ENCODE peak calls at places on chromosomes 2 and 18, in six cellular contexts. One of them, this sample, is unnamed.

GRCh38 chr18:25134858-25135257 is 217.1 kb downstream of the ZNF521 start:
- DNase-seq in CD8-positive, alpha-beta T cell: no peak
- DNase-seq in prostate gland: no peak
- DNase-seq in transverse colon: no peak
- DNase-seq in heart right ventricle: no peak
- DNase-seq in esophagus squamous epithelium: no peak
- DNase-seq in this sample: no peak

GRCh38 chr2:227872676-227873075 is 1.2 kb downstream of the DAW1 start:
- DNase-seq in esophagus squamous epithelium: no peak
- DNase-seq in CD8-positive, alpha-beta T cell: no peak
- DNase-seq in heart right ventricle: no peak
- DNase-seq in transverse colon: no peak
- DNase-seq in prostate gland: no peak
- DNase-seq in this sample: no peak

GRCh38 chr18:54222922-54223567 is 1.4 kb downstream of the MBD2 start:
- DNase-seq in transverse colon: no peak
- DNase-seq in prostate gland: peak; percentile 23
- DNase-seq in esophagus squamous epithelium: no peak
- DNase-seq in heart right ventricle: no peak
- DNase-seq in CD8-positive, alpha-beta T cell: peak; percentile 58
- DNase-seq in this sample: no peak

GRCh38 chr2:187011206-187011605 is 162.2 kb upstream of the ZSWIM2 start:
- DNase-seq in heart right ventricle: no peak
- DNase-seq in prostate gland: no peak
- DNase-seq in esophagus squamous epithelium: no peak
- DNase-seq in transverse colon: no peak
- DNase-seq in CD8-positive, alpha-beta T cell: no peak
- DNase-seq in this sample: no peak

GRCh38 chr2:84838434-84839145 is 42.3 kb downstream of the TRABD2A start:
- DNase-seq in prostate gland: no peak
- DNase-seq in heart right ventricle: no peak
- DNase-seq in transverse colon: no peak
- DNase-seq in esophagus squamous epithelium: no peak
- DNase-seq in CD8-positive, alpha-beta T cell: no peak
- DNase-seq in this sample: no peak

GRCh38 chr2:194062401-194062800 is 1594.6 kb upstream of the SLC39A10 start:
- DNase-seq in esophagus squamous epithelium: no peak
- DNase-seq in CD8-positive, alpha-beta T cell: no peak
- DNase-seq in transverse colon: no peak
- DNase-seq in heart right ventricle: no peak
- DNase-seq in prostate gland: no peak
- DNase-seq in this sample: no peak

GRCh38 chr2:46885376-46885775 is 30.2 kb downstream of the MCFD2 start:
- DNase-seq in transverse colon: no peak
- DNase-seq in prostate gland: no peak
- DNase-seq in heart right ventricle: no peak
- DNase-seq in esophagus squamous epithelium: no peak
- DNase-seq in CD8-positive, alpha-beta T cell: no peak
- DNase-seq in this sample: no peak

GRCh38 chr2:181585732-181586131 is 71.2 kb downstream of the CERKL start:
- DNase-seq in transverse colon: no peak
- DNase-seq in esophagus squamous epithelium: no peak
- DNase-seq in CD8-positive, alpha-beta T cell: no peak
- DNase-seq in heart right ventricle: no peak
- DNase-seq in prostate gland: no peak
- DNase-seq in this sample: no peak

GRCh38 chr2:226490172-226490571 is 309.4 kb downstream of the IRS1 start:
- DNase-seq in esophagus squamous epithelium: no peak
- DNase-seq in CD8-positive, alpha-beta T cell: no peak
- DNase-seq in prostate gland: no peak
- DNase-seq in heart right ventricle: no peak
- DNase-seq in transverse colon: no peak
- DNase-seq in this sample: no peak

GRCh38 chr2:99404039-99404799 is 67.0 kb downstream of the EIF5B start:
- DNase-seq in CD8-positive, alpha-beta T cell: no peak
- DNase-seq in esophagus squamous epithelium: no peak
- DNase-seq in transverse colon: no peak
- DNase-seq in heart right ventricle: no peak
- DNase-seq in prostate gland: peak; percentile 77
- DNase-seq in this sample: no peak

GRCh38 chr2:143730155-143730949 is 601.1 kb downstream of the ARHGAP15 start:
- DNase-seq in transverse colon: no peak
- DNase-seq in CD8-positive, alpha-beta T cell: no peak
- DNase-seq in esophagus squamous epithelium: no peak
- DNase-seq in heart right ventricle: no peak
- DNase-seq in prostate gland: no peak
- DNase-seq in this sample: no peak

GRCh38 chr2:100058014-100058310 is 84.4 kb downstream of the AFF3 start:
- DNase-seq in prostate gland: no peak
- DNase-seq in esophagus squamous epithelium: no peak
- DNase-seq in heart right ventricle: no peak
- DNase-seq in transverse colon: no peak
- DNase-seq in CD8-positive, alpha-beta T cell: no peak
- DNase-seq in this sample: peak; percentile 4

GRCh38 chr2:239818086-239818485 is 207.1 kb downstream of the NDUFA10 start:
- DNase-seq in transverse colon: no peak
- DNase-seq in CD8-positive, alpha-beta T cell: peak; percentile 29
- DNase-seq in esophagus squamous epithelium: no peak
- DNase-seq in prostate gland: no peak
- DNase-seq in heart right ventricle: no peak
- DNase-seq in this sample: no peak

GRCh38 chr2:66431840-66432511 is 2.9 kb upstream of the MEIS1 start:
- DNase-seq in CD8-positive, alpha-beta T cell: no peak
- DNase-seq in esophagus squamous epithelium: no peak
- DNase-seq in heart right ventricle: no peak
- DNase-seq in prostate gland: no peak
- DNase-seq in transverse colon: no peak
- DNase-seq in this sample: no peak

GRCh38 chr18:79609021-79609461 is 70.6 kb upstream of the CTDP1 start:
- DNase-seq in heart right ventricle: no peak
- DNase-seq in esophagus squamous epithelium: no peak
- DNase-seq in prostate gland: no peak
- DNase-seq in CD8-positive, alpha-beta T cell: no peak
- DNase-seq in transverse colon: no peak
- DNase-seq in this sample: no peak

GRCh38 chr18:13835202-13835601 is 11.3 kb downstream of the MC5R start:
- DNase-seq in CD8-positive, alpha-beta T cell: no peak
- DNase-seq in transverse colon: no peak
- DNase-seq in heart right ventricle: no peak
- DNase-seq in esophagus squamous epithelium: no peak
- DNase-seq in prostate gland: no peak
- DNase-seq in this sample: no peak

GRCh38 chr2:95551055-95551568 is 40.7 kb upstream of the TRIM43 start:
- DNase-seq in transverse colon: no peak
- DNase-seq in CD8-positive, alpha-beta T cell: no peak
- DNase-seq in heart right ventricle: no peak
- DNase-seq in prostate gland: no peak
- DNase-seq in esophagus squamous epithelium: no peak
- DNase-seq in this sample: no peak

GRCh38 chr2:48530033-48530804 is at the start of gene STON1:
- DNase-seq in CD8-positive, alpha-beta T cell: peak; percentile 52
- DNase-seq in transverse colon: peak; percentile 39
- DNase-seq in prostate gland: peak; percentile 71
- DNase-seq in heart right ventricle: peak; percentile 64
- DNase-seq in esophagus squamous epithelium: no peak
- DNase-seq in this sample: no peak

GRCh38 chr2:124402274-124402673 is 377.2 kb downstream of the CNTNAP5 start:
- DNase-seq in transverse colon: no peak
- DNase-seq in heart right ventricle: no peak
- DNase-seq in esophagus squamous epithelium: no peak
- DNase-seq in prostate gland: no peak
- DNase-seq in CD8-positive, alpha-beta T cell: no peak
- DNase-seq in this sample: no peak

GRCh38 chr2:114219501-114219900 is 222.9 kb upstream of the DPP10 start:
- DNase-seq in CD8-positive, alpha-beta T cell: no peak
- DNase-seq in heart right ventricle: no peak
- DNase-seq in esophagus squamous epithelium: no peak
- DNase-seq in prostate gland: no peak
- DNase-seq in transverse colon: no peak
- DNase-seq in this sample: no peak

GRCh38 chr2:121187922-121188411 is 97.0 kb downstream of the TFCP2L1 start:
- DNase-seq in CD8-positive, alpha-beta T cell: no peak
- DNase-seq in heart right ventricle: no peak
- DNase-seq in transverse colon: no peak
- DNase-seq in esophagus squamous epithelium: no peak
- DNase-seq in prostate gland: no peak
- DNase-seq in this sample: no peak

GRCh38 chr2:10982931-10983701 is 71.4 kb downstream of the KCNF1 start:
- DNase-seq in heart right ventricle: peak; percentile 79
- DNase-seq in esophagus squamous epithelium: no peak
- DNase-seq in transverse colon: peak; percentile 25
- DNase-seq in prostate gland: no peak
- DNase-seq in CD8-positive, alpha-beta T cell: no peak
- DNase-seq in this sample: no peak

GRCh38 chr2:210199186-210199765 is 26.0 kb downstream of the ACADL start:
- DNase-seq in transverse colon: no peak
- DNase-seq in CD8-positive, alpha-beta T cell: no peak
- DNase-seq in heart right ventricle: no peak
- DNase-seq in prostate gland: no peak
- DNase-seq in esophagus squamous epithelium: no peak
- DNase-seq in this sample: no peak

GRCh38 chr2:30266705-30267104 is 35.4 kb downstream of the LBH start:
- DNase-seq in transverse colon: no peak
- DNase-seq in CD8-positive, alpha-beta T cell: no peak
- DNase-seq in heart right ventricle: no peak
- DNase-seq in prostate gland: no peak
- DNase-seq in esophagus squamous epithelium: no peak
- DNase-seq in this sample: no peak

GRCh38 chr2:30267576-30267975 is 36.2 kb downstream of the LBH start:
- DNase-seq in esophagus squamous epithelium: no peak
- DNase-seq in CD8-positive, alpha-beta T cell: no peak
- DNase-seq in transverse colon: no peak
- DNase-seq in prostate gland: no peak
- DNase-seq in heart right ventricle: no peak
- DNase-seq in this sample: no peak

GRCh38 chr2:30266051-30266621 is 34.8 kb downstream of the LBH start:
- DNase-seq in heart right ventricle: no peak
- DNase-seq in esophagus squamous epithelium: no peak
- DNase-seq in CD8-positive, alpha-beta T cell: peak; percentile 85
- DNase-seq in transverse colon: peak; percentile 34
- DNase-seq in prostate gland: no peak
- DNase-seq in this sample: no peak

GRCh38 chr2:30268296-30268871 is 37.0 kb downstream of the LBH start:
- DNase-seq in heart right ventricle: no peak
- DNase-seq in transverse colon: no peak
- DNase-seq in prostate gland: peak; percentile 27
- DNase-seq in esophagus squamous epithelium: no peak
- DNase-seq in CD8-positive, alpha-beta T cell: no peak
- DNase-seq in this sample: no peak

DNA sequence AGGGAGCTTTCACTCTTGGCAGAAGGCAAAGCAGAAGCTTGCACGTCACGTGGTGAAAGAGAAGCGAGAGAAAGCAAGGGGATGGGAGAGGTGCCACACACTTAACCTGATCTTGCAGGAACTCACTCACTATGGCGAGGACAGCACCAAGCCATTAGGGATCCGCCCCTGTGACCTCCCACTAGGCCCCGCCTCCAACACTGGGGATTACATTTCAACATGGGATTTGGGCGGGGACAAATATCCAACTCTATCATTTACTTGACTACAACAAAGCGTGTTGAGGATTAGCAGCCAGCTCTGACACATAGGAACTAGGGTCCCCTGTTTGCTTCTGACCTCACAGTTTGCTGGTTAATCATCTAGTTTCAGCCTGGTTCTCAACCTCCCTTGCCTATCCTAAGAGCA is 35.8 kb downstream of the LBH start:
- DNase-seq in esophagus squamous epithelium: no peak
- DNase-seq in prostate gland: no peak
- DNase-seq in transverse colon: peak; percentile 19
- DNase-seq in heart right ventricle: no peak
- DNase-seq in CD8-positive, alpha-beta T cell: no peak
- DNase-seq in this sample: no peak
- H3K4me3 ChIP-seq in esophagus squamous epithelium: no peak overlapping the region
- H3K4me3 ChIP-seq in prostate gland: no peak overlapping the region
- H3K4me3 ChIP-seq in transverse colon: no peak overlapping the region
- H3K4me3 ChIP-seq in heart right ventricle: no peak overlapping the region
- H3K4me3 ChIP-seq in CD8-positive, alpha-beta T cell: peak overlapping the region; percentile 27
- H3K4me3 ChIP-seq in this sample: no peak overlapping the region

DNA sequence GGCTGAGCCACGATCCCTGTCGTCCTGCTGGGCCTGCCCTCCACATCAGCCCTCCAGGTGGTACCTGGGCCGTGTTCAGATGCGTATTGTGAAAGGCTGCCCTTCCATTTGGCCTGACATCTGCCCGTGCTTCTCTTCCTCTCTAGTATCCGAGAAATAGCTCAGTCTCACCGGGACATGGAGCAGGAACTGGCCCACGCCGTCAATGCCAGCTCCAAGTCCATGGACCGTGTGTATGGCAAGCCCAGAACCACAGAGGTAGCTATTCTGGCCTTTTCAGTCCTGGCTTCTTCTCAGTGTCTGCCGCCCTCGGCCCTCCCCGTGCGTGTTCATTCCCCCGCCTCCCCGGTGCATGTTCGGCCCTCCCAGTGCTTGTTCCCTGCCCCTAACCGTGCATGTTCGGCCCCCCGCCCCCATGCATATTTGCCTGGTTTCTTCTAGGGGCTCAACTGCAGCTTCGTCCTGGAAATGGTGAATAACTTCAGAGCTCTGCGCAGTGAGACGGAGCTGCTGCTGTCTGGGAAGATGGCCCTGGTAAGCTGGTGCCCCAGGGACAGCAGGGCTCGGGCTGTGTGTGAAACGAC is 104.3 kb downstream of the USP40 start:
- DNase-seq in CD8-positive, alpha-beta T cell: no peak
- DNase-seq in transverse colon: no peak
- DNase-seq in esophagus squamous epithelium: no peak
- DNase-seq in heart right ventricle: no peak
- DNase-seq in prostate gland: no peak
- DNase-seq in this sample: no peak
- H3K36me3 ChIP-seq in CD8-positive, alpha-beta T cell: peaks cover 72% of the 10 kb centered on the region
- H3K36me3 ChIP-seq in transverse colon: no peaks in the 10 kb centered on the region
- H3K36me3 ChIP-seq in esophagus squamous epithelium: peaks cover 88% of the 10 kb centered on the region
- H3K36me3 ChIP-seq in heart right ventricle: peaks cover 98% of the 10 kb centered on the region
- H3K36me3 ChIP-seq in prostate gland: peaks cover 4% of the 10 kb centered on the region
- H3K36me3 ChIP-seq in this sample: no peaks in the 10 kb centered on the region

GRCh38 chr2:157751462-157752058 is 122.9 kb upstream of the ACVR1C start:
- DNase-seq in transverse colon: no peak
- DNase-seq in CD8-positive, alpha-beta T cell: no peak
- DNase-seq in prostate gland: no peak
- DNase-seq in esophagus squamous epithelium: no peak
- DNase-seq in heart right ventricle: no peak
- DNase-seq in this sample: peak; percentile 31
- TF ChIP-seq CTCF in transverse colon: no peak
- TF ChIP-seq CTCF in CD8-positive, alpha-beta T cell: no peak
- TF ChIP-seq CTCF in prostate gland: no peak
- TF ChIP-seq CTCF in esophagus squamous epithelium: no peak
- TF ChIP-seq CTCF in heart right ventricle: no peak
- TF ChIP-seq CTCF in this sample: peak; percentile 19

DNA sequence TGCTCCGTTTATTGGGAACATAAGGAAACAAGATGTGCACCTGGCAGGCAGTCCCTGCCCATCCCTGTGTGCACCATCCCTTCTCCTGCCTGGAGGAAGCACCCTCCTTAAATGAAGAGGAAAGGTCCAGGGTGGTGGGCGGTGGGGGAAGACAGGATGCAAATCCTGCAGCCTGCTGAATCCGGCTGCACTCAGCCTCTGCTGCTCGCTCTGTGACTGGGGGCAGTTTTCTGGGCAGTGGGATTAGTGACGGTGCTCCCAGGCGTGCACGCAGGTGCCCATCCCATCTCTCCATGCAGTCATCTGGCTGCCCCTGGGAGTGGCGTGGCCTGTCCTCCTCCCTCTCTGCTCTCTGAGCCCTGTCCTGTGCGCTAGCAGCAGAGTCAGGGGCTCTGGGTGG is 371.3 kb upstream of the MYT1L start:
- DNase-seq in prostate gland: no peak
- DNase-seq in heart right ventricle: no peak
- DNase-seq in esophagus squamous epithelium: no peak
- DNase-seq in transverse colon: no peak
- DNase-seq in CD8-positive, alpha-beta T cell: no peak
- DNase-seq in this sample: no peak
- H3K4me3 ChIP-seq in prostate gland: no peak overlapping the region
- H3K4me3 ChIP-seq in heart right ventricle: no peak overlapping the region
- H3K4me3 ChIP-seq in esophagus squamous epithelium: no peak overlapping the region
- H3K4me3 ChIP-seq in transverse colon: no peak overlapping the region
- H3K4me3 ChIP-seq in CD8-positive, alpha-beta T cell: no peak overlapping the region
- H3K4me3 ChIP-seq in this sample: no peak overlapping the region